ENCODE peak calls at places on chromosomes 1 and 21, in four cellular contexts. One of them, this sample, is unnamed.

GRCh38 chr1:32464191-32464715 is 619 bp upstream of the ZBTB8B start:
- DNase-seq in H54: no peak
- DNase-seq in body of pancreas: no peak
- DNase-seq in NB4: no peak
- DNase-seq in this sample: no peak

GRCh38 chr1:190564117-190564516 is 86.5 kb upstream of the BRINP3 start:
- DNase-seq in NB4: no peak
- DNase-seq in body of pancreas: no peak
- DNase-seq in H54: no peak
- DNase-seq in this sample: no peak

GRCh38 chr1:238252033-238252802 is 361.5 kb upstream of the ZP4 start:
- DNase-seq in body of pancreas: peak
- DNase-seq in H54: peak
- DNase-seq in NB4: peak
- DNase-seq in this sample: peak

GRCh38 chr1:88983791-88984552 is 8.5 kb downstream of the KYAT3 start:
- DNase-seq in H54: peak
- DNase-seq in NB4: peak
- DNase-seq in body of pancreas: no peak
- DNase-seq in this sample: no peak

GRCh38 chr1:43908226-43908625 is 25.4 kb upstream of the ARTN start:
- DNase-seq in H54: no peak
- DNase-seq in NB4: no peak
- DNase-seq in body of pancreas: no peak
- DNase-seq in this sample: no peak

GRCh38 chr21:23452384-23453083 is 2154.7 kb downstream of the MRPL39 start:
- DNase-seq in H54: no peak
- DNase-seq in NB4: peak
- DNase-seq in body of pancreas: peak
- DNase-seq in this sample: peak

GRCh38 chr21:35611752-35612151 is 448.6 kb downstream of the SETD4 start:
- DNase-seq in H54: no peak
- DNase-seq in body of pancreas: no peak
- DNase-seq in NB4: no peak
- DNase-seq in this sample: no peak

GRCh38 chr21:34511787-34512451 is at the start of gene KCNE1:
- DNase-seq in body of pancreas: no peak
- DNase-seq in H54: no peak
- DNase-seq in NB4: peak
- DNase-seq in this sample: peak

GRCh38 chr1:191498318-191498717 is 659.9 kb upstream of the RGS18 start:
- DNase-seq in H54: peak
- DNase-seq in NB4: no peak
- DNase-seq in body of pancreas: no peak
- DNase-seq in this sample: no peak

GRCh38 chr1:156214024-156214748 is 1.4 kb downstream of the PMF1 start:
- DNase-seq in H54: peak
- DNase-seq in body of pancreas: no peak
- DNase-seq in NB4: no peak
- DNase-seq in this sample: no peak

GRCh38 chr21:39074508-39074907 is 108.7 kb downstream of the PSMG1 start:
- DNase-seq in NB4: no peak
- DNase-seq in body of pancreas: no peak
- DNase-seq in H54: no peak
- DNase-seq in this sample: no peak

GRCh38 chr1:2033165-2033564 is 14.0 kb downstream of the GABRD start:
- DNase-seq in NB4: no peak
- DNase-seq in body of pancreas: no peak
- DNase-seq in H54: no peak
- DNase-seq in this sample: no peak

GRCh38 chr1:197598935-197599334 is 176.3 kb downstream of the DENND1B start:
- DNase-seq in H54: no peak
- DNase-seq in NB4: no peak
- DNase-seq in body of pancreas: no peak
- DNase-seq in this sample: no peak

GRCh38 chr1:5371270-5371669 is 621.0 kb downstream of the NPHP4 start:
- DNase-seq in NB4: no peak
- DNase-seq in body of pancreas: no peak
- DNase-seq in H54: no peak
- DNase-seq in this sample: no peak

GRCh38 chr1:18955442-18956188 is 861 bp downstream of the IFFO2 start:
- DNase-seq in NB4: peak
- DNase-seq in H54: no peak
- DNase-seq in body of pancreas: peak
- DNase-seq in this sample: peak

DNA sequence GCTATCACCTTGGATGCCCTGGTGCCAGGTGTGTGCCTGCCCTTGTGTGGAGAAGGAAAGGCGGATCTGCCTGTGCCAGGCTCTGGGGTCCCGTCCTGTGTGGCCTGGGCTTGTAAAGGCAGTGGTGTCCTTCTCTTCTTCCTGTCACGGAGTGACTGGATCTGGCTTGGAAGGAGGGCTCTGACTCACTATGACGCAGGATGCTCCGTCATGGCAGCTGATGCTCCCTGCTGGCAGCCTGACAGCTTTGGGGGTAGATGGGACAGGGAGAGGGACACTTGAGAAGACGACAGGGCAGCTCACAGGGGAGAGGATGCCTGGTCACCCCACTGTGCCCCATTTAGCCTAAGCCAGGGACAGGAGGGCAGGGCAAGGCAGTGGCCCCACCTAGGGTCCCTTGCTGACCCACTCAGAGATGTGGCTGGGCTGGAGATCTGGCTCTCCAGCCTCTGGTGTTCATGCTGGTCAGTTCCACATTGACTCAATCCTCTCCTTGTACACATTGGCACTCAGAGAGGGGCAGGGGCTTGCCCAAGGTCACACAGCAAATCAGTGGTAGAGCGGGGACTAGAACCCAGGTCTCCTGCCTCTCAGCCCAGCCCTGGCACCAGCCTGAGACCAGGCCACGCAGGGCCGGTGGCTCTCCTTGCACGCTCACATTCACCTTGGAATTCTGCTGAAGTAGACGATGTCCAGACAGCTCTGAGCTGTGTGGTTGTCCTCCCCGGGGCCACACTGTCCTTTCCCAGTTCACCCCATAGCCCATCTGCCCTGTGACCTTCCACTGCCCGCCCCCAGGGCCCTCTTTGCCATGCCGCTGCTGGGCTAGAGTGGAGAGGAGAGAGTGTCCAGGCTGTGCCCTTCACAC is 2.8 kb upstream of the FAM131C start:
- DNase-seq in body of pancreas: no peak
- DNase-seq in H54: peak
- DNase-seq in NB4: peak
- DNase-seq in this sample: no peak
- TF ChIP-seq POLR2A in body of pancreas: no peak
- TF ChIP-seq POLR2A in H54: peak
- TF ChIP-seq POLR2A in NB4: no peak
- TF ChIP-seq POLR2A in this sample: no peak

GRCh38 chr1:229360417-229360816 is 17.6 kb upstream of the CCSAP start:
- DNase-seq in H54: no peak
- DNase-seq in NB4: no peak
- DNase-seq in body of pancreas: no peak
- DNase-seq in this sample: no peak
- TF ChIP-seq POLR2A in H54: no peak
- TF ChIP-seq POLR2A in NB4: no peak
- TF ChIP-seq POLR2A in body of pancreas: no peak
- TF ChIP-seq POLR2A in this sample: no peak

DNA sequence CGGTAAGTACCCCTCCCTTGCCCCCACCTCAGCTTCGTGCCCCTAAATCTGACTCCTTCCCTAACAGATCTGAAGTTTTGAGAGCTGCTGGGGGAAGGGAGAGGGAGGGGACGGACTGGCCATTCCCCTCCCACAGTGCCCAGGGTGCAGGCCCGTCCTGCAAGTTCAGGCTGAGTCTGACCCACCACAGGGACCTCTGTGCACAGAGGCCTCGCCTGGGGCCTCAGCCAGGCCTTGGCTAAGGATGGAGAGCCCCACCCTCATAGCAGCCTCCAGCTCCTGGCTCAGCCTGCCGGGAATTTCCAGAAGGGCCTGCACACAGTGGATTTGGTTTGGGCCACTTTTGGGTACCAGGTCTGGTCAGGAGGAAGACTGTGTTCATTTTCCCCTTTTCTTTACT is 31.2 kb upstream of the TNFRSF1B start:
- DNase-seq in H54: no peak
- DNase-seq in NB4: no peak
- DNase-seq in body of pancreas: no peak
- DNase-seq in this sample: no peak
- TF ChIP-seq POLR2A in H54: no peak
- TF ChIP-seq POLR2A in NB4: no peak
- TF ChIP-seq POLR2A in body of pancreas: no peak
- TF ChIP-seq POLR2A in this sample: no peak

GRCh38 chr1:64549464-64550239 is 79.7 kb downstream of the CACHD1 start:
- DNase-seq in body of pancreas: no peak
- DNase-seq in H54: no peak
- DNase-seq in NB4: no peak
- DNase-seq in this sample: no peak
- TF ChIP-seq POLR2A in body of pancreas: no peak
- TF ChIP-seq POLR2A in H54: no peak
- TF ChIP-seq POLR2A in NB4: no peak
- TF ChIP-seq POLR2A in this sample: no peak

GRCh38 chr1:203300441-203301330 is 4.6 kb upstream of the BTG2 start:
- DNase-seq in H54: no peak
- DNase-seq in body of pancreas: no peak
- DNase-seq in NB4: no peak
- DNase-seq in this sample: no peak
- TF ChIP-seq POLR2A in H54: no peak
- TF ChIP-seq POLR2A in body of pancreas: no peak
- TF ChIP-seq POLR2A in NB4: no peak
- TF ChIP-seq POLR2A in this sample: no peak

DNA sequence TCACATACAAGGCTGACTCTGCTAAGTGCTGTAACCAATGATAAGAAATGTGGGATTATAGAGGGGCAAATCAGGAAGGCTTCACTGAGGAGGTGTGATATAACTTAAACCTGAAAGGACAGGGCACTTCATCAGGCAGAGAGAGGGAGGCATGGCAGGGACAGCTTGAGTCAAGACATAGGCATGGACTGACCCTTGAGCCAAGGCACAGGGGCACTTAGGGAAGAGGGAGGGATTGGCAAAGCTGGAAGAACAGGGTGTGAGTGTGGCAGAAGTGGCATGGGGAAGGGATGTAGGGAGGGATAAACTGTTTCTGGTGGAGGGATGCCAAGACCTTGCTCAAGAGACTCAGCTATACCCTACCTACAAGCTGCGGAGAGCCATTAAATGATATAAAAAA is 81.3 kb downstream of the PLXNA2 start:
- DNase-seq in body of pancreas: no peak
- DNase-seq in NB4: no peak
- DNase-seq in H54: no peak
- DNase-seq in this sample: no peak
- TF ChIP-seq POLR2A in body of pancreas: no peak
- TF ChIP-seq POLR2A in NB4: no peak
- TF ChIP-seq POLR2A in H54: no peak
- TF ChIP-seq POLR2A in this sample: no peak

DNA sequence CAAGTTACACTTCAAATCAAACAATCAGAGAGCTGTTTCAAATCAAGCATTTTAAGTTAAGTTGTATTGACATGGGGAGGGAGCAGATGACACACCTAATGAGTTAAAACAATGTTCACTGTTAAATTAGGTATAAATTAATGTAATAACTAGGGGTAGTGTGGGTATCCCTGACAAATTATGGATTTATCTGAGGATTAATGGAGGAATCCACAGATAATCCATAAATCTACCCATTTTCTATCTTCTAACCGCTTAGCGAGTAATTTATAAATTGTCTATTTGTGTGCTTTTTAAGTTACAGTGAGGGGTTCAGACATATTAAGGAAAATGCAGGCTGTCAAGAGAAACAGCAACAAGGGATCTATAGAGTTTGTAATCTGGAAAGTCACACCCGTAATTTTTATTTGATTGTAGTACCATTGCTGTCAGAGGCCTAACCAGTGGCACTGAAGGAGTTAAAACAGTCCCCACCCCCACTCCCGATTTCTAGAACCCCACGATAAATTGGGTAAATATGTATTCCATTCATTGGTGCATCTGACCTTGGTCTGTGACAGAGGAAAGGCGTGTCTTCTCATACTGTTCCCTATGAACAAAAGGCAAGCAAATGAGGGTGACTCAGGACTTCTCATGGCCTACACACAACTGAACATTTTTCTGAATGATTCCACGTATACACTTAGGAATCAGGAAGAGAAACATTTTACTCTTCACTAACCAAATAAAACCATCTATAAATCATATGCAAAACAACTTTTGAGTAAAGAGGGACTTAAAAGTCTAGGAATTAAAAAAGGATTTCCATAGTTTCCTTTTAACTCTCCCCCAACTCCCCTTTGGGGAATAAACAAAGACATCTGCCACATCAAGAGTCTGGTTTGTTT is 7.4 kb downstream of the IRF2BP2 start:
- DNase-seq in NB4: peak
- DNase-seq in H54: no peak
- DNase-seq in body of pancreas: peak
- DNase-seq in this sample: no peak
- TF ChIP-seq POLR2A in NB4: peak
- TF ChIP-seq POLR2A in H54: no peak
- TF ChIP-seq POLR2A in body of pancreas: peak
- TF ChIP-seq POLR2A in this sample: peak